ENCODE peak calls at places on chromosomes 2 and 18, in four cellular contexts. B is GM23338, F is brain microvascular endothelial cell, W is cardiac fibroblast. H is an unnamed sample.

GRCh38 chr2:121036226-121036692 is 248.7 kb downstream of the TFCP2L1 start:
- DNase-seq in B (no peak), F (no peak), W (no peak), H (no peak)

GRCh38 chr2:16226942-16227664 is 286.8 kb downstream of the MYCN start:
- DNase-seq in B (peak), F (no peak), W (no peak), H (no peak)

GRCh38 chr2:238158807-238159539 is at the start of gene ERFE:
- DNase-seq in B (peak), F (no peak), W (peak), H (no peak)

GRCh38 chr18:23903971-23904370 is 110.6 kb upstream of the TTC39C start:
- DNase-seq in B (no peak), F (no peak), W (no peak), H (no peak)

GRCh38 chr2:66329081-66329605 is 105.8 kb upstream of the MEIS1 start:
- DNase-seq in B (no peak), F (no peak), W (no peak), H (no peak)

GRCh38 chr18:22465859-22466602 is 48.3 kb upstream of the CTAGE1 start:
- DNase-seq in B (no peak), F (peak), W (peak), H (peak)

GRCh38 chr2:120369250-120369649 is 23.3 kb downstream of the INHBB start:
- DNase-seq in B (no peak), F (no peak), W (no peak), H (no peak)

GRCh38 chr2:160367887-160368286 is 125.7 kb downstream of the RBMS1 start:
- DNase-seq in B (peak), F (peak), W (peak), H (peak)

GRCh38 chr2:28423856-28424605 is 31.4 kb downstream of the FOSL2 start:
- DNase-seq in B (no peak), F (peak), W (no peak), H (peak)

GRCh38 chr18:28890796-28891195 is 713.9 kb upstream of the CDH2 start:
- DNase-seq in B (no peak), F (no peak), W (no peak), H (no peak)

DNA sequence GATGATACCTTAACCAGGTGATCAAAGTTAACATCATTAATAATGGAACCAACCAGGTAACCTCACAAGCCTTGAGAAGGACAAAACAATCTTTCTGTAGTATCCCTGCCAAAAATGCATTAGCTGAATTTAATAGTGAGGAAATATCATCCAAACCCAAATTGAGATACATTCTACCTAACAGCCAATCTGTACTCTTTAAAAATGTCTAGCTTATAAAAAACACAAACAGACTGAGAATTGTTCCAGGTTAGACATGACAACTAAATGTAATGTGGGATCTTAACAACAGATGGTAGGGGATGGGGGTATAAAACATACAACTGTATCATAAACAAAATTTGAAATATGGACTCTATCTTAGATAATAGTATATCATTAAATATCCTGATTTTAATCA is 1.9 kb downstream of the FANCL start:
- DNase-seq in B (no peak), F (no peak), W (no peak), H (no peak)
- H3K4me3 ChIP-seq in B (peak), F (no peak), W (no peak), H (no peak)

GRCh38 chr2:69916151-69916550 is 1.2 kb downstream of the MXD1 start:
- DNase-seq in B (no peak), F (no peak), W (no peak), H (no peak)
- H3K4me3 ChIP-seq in B (peak), F (peak), W (peak), H (peak)

DNA sequence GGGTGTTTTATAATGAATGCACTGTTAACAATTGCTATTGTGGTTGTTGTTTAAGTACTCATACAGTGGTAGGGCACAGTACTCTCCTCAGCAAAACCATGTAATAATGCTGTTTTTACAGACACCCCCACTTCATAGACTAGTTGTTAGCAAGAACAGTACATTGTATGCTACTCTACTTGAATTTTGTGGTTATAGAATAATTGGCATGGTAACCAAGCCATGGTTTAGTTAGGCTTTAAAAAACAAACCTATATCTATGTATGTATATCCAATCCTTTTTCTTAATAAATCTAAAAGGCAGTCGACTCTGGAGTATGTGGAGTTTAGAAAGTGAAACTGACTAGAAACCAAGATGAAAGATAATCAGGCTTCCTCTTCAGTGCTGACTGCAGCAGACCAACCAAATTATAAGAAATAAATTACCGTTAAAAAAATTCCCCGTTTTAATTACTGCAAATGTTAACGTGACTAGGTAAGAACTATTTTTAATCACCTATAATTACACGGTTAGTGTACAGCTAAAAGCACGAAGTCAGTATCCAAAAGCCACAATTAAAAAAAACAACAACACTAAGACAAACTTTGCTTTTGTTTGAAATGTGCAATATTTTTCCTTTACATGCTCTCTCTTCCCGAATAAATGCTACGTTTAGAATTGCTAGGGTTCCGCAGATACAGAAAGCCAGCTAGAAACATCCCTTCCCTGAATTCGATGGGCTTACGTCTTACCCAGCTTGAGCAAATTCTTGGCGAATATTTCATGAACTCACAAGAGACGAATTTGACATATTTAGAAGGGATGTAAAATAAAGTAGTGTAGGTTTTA is 113.3 kb upstream of the SERTAD2 start:
- DNase-seq in B (no peak), F (no peak), W (peak), H (peak)
- H3K4me3 ChIP-seq in B (peak), F (peak), W (peak), H (peak)

DNA sequence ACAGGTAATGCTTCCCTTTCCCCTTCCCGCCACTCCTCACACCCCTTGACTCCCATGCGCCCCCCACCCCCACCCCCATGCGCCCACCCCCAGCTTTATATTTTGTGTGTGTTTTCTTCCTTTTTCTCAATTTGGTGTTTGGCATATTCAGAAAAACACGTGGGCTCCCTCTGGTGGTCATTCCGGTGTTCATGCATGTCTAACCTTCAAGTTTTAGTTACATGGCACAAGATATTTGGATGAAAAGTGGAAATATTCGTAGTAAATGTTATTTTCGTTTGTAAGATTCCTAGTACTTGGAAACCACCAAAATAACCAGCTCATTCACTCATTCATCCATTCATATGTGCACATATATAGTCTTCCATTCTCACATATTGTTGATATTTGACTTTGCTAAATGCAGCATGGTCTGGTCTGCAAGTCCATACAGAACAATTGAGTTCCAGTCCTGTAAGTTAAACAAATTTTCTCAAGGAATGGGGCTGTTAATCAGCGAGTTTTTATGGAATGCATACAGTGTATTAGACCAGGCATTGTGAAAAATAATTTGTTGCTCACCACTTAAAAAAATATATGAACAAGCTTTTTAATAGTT is 143.6 kb upstream of the MAP3K20 start:
- DNase-seq in B (peak), F (peak), W (peak), H (peak)
- H3K4me3 ChIP-seq in B (no peak), F (no peak), W (no peak), H (no peak)

GRCh38 chr2:31260870-31261269 is 26.9 kb downstream of the EHD3 start:
- DNase-seq in B (no peak), F (no peak), W (no peak), H (no peak)
- H3K4me3 ChIP-seq in B (no peak), F (no peak), W (no peak), H (no peak)

H was measured in astrocyte of the spinal cord.